ENCODE peak calls at places on chromosomes 13 and 19, in ten cellular contexts. W, Z, S, A, Y, B, F, T, U and J are unnamed samples.

GRCh38 chr19:33438987-33439781 is 65.7 kb downstream of the CEBPG start:
- DNase-seq in W (no peak), Z (no peak), S (no peak), A (no peak), Y (no peak), B (no peak), F (no peak), T (no peak), U (no peak), J (no peak)

GRCh38 chr19:10858204-10858828 is 10.1 kb downstream of the C19orf38 start:
- DNase-seq in W (peak), Z (no peak), S (no peak), A (peak), Y (peak), B (no peak), F (no peak), T (no peak), U (no peak), J (no peak)

GRCh38 chr19:13983213-13983889 is 22.8 kb downstream of the RFX1 start:
- DNase-seq in W (no peak), Z (no peak), S (no peak), A (no peak), Y (no peak), B (no peak), F (no peak), T (no peak), U (no peak), J (no peak)

GRCh38 chr19:10219678-10220077 is 11.5 kb downstream of the S1PR2 start:
- DNase-seq in W (peak), Z (no peak), S (peak), A (peak), Y (peak), B (no peak), F (peak), T (no peak), U (no peak), J (peak)

GRCh38 chr13:87674143-87674772 is 3.1 kb downstream of the SLITRK5 start:
- DNase-seq in W (no peak), Z (peak), S (peak), A (peak), Y (no peak), B (peak), F (no peak), T (no peak), U (no peak), J (no peak)

GRCh38 chr13:30301827-30302226 is 5.5 kb downstream of the KATNAL1 start:
- DNase-seq in W (no peak), Z (no peak), S (no peak), A (no peak), Y (no peak), B (no peak), F (no peak), T (no peak), U (no peak), J (no peak)

GRCh38 chr13:113374511-113375175 is 10.7 kb upstream of the GRTP1 start:
- DNase-seq in W (no peak), Z (no peak), S (no peak), A (no peak), Y (no peak), B (no peak), F (no peak), T (no peak), U (no peak), J (no peak)

GRCh38 chr13:37349916-37350315 is 244.5 kb upstream of the CSNK1A1L start:
- DNase-seq in W (no peak), Z (no peak), S (no peak), A (no peak), Y (no peak), B (no peak), F (no peak), T (no peak), U (no peak), J (no peak)

GRCh38 chr13:45626731-45627374 is 11.3 kb upstream of the ERICH6B start:
- DNase-seq in W (peak), Z (peak), S (no peak), A (no peak), Y (no peak), B (peak), F (no peak), T (no peak), U (no peak), J (no peak)

GRCh38 chr19:55552620-55553019 is 7.3 kb upstream of the SBK3 start:
- DNase-seq in W (peak), Z (peak), S (no peak), A (peak), Y (no peak), B (no peak), F (no peak), T (no peak), U (no peak), J (no peak)

GRCh38 chr13:103354189-103354588 is 288.0 kb upstream of the SLC10A2 start:
- DNase-seq in W (no peak), Z (no peak), S (no peak), A (peak), Y (no peak), B (no peak), F (no peak), T (no peak), U (no peak), J (no peak)

GRCh38 chr19:29088761-29089160 is 124.2 kb downstream of the UQCRFS1 start:
- DNase-seq in W (no peak), Z (no peak), S (no peak), A (no peak), Y (no peak), B (no peak), F (no peak), T (no peak), U (no peak), J (no peak)

GRCh38 chr13:95392597-95392996 is 91.3 kb upstream of the ABCC4 start:
- DNase-seq in W (no peak), Z (no peak), S (no peak), A (no peak), Y (no peak), B (no peak), F (no peak), T (no peak), U (no peak), J (no peak)

GRCh38 chr13:46575321-46575721 is 22.4 kb downstream of the LRCH1 start:
- DNase-seq in W (peak), Z (no peak), S (no peak), A (peak), Y (peak), B (no peak), F (peak), T (no peak), U (no peak), J (peak)

GRCh38 chr19:1956868-1957492 is 16.0 kb downstream of the CSNK1G2 start:
- DNase-seq in W (no peak), Z (no peak), S (peak), A (no peak), Y (no peak), B (no peak), F (no peak), T (no peak), U (no peak), J (no peak)

GRCh38 chr13:49410006-49410405 is 33.9 kb downstream of the CAB39L start:
- DNase-seq in W (no peak), Z (no peak), S (no peak), A (peak), Y (no peak), B (no peak), F (no peak), T (no peak), U (no peak), J (no peak)

GRCh38 chr19:50252111-50252886 is 48.9 kb downstream of the MYH14 start:
- DNase-seq in W (peak), Z (no peak), S (peak), A (peak), Y (peak), B (no peak), F (peak), T (no peak), U (no peak), J (no peak)

GRCh38 chr13:39040206-39040605 is 1.9 kb downstream of the NHLRC3 start:
- DNase-seq in W (peak), Z (no peak), S (no peak), A (peak), Y (no peak), B (no peak), F (no peak), T (no peak), U (no peak), J (no peak)

GRCh38 chr13:45194081-45194939 is 6.5 kb downstream of the KCTD4 start:
- DNase-seq in W (peak), Z (peak), S (peak), A (peak), Y (no peak), B (no peak), F (no peak), T (no peak), U (no peak), J (no peak)

GRCh38 chr13:111622051-111622531 is 301.6 kb downstream of the TEX29 start:
- DNase-seq in W (no peak), Z (no peak), S (peak), A (no peak), Y (no peak), B (no peak), F (no peak), T (no peak), U (no peak), J (no peak)

GRCh38 chr19:38711726-38712153 is 32.5 kb downstream of the CAPN12 start:
- DNase-seq in W (peak), Z (peak), S (no peak), A (peak), Y (no peak), B (no peak), F (no peak), T (no peak), U (no peak), J (no peak)

GRCh38 chr13:49985129-49985528 is 11.7 kb upstream of the TRIM13 start:
- DNase-seq in W (no peak), Z (no peak), S (no peak), A (no peak), Y (no peak), B (no peak), F (no peak), T (no peak), U (no peak), J (no peak)

GRCh38 chr19:56507446-56508281 is at the start of gene ZNF471:
- DNase-seq in W (peak), Z (peak), S (peak), A (peak), Y (no peak), B (peak), F (no peak), T (no peak), U (no peak), J (no peak)

GRCh38 chr19:29393915-29394460 is 131.8 kb upstream of the VSTM2B start:
- DNase-seq in W (no peak), Z (no peak), S (no peak), A (no peak), Y (no peak), B (no peak), F (no peak), T (no peak), U (no peak), J (no peak)

GRCh38 chr13:29572575-29572974 is 22.9 kb downstream of the SLC7A1 start:
- DNase-seq in W (no peak), Z (no peak), S (no peak), A (no peak), Y (no peak), B (no peak), F (no peak), T (no peak), U (no peak), J (no peak)

GRCh38 chr19:16883518-16883917 is 5.3 kb upstream of the F2RL3 start:
- DNase-seq in W (no peak), Z (no peak), S (no peak), A (no peak), Y (peak), B (no peak), F (no peak), T (no peak), U (no peak), J (no peak)

GRCh38 chr19:18436651-18437478 is 1.1 kb downstream of the ISYNA1 start:
- DNase-seq in W (peak), Z (peak), S (peak), A (peak), Y (peak), B (no peak), F (peak), T (peak), U (peak), J (no peak)

GRCh38 chr13:73107970-73108369 is 49.2 kb downstream of the KLF5 start:
- DNase-seq in W (no peak), Z (no peak), S (no peak), A (no peak), Y (no peak), B (no peak), F (no peak), T (no peak), U (no peak), J (no peak)

GRCh38 chr13:48000559-48001126 is 430 bp downstream of the SUCLA2 start:
- DNase-seq in W (no peak), Z (peak), S (peak), A (peak), Y (no peak), B (no peak), F (no peak), T (no peak), U (no peak), J (peak)

GRCh38 chr13:21020581-21020980 is 40.8 kb downstream of the LATS2 start:
- DNase-seq in W (no peak), Z (no peak), S (peak), A (no peak), Y (no peak), B (no peak), F (no peak), T (no peak), U (no peak), J (no peak)
- TF ChIP-seq CTCF in W (no peak), Z (no peak), S (no peak), A (no peak), Y (no peak), B (no peak), F (no peak), T (no peak), U (no peak), J (no peak)

DNA sequence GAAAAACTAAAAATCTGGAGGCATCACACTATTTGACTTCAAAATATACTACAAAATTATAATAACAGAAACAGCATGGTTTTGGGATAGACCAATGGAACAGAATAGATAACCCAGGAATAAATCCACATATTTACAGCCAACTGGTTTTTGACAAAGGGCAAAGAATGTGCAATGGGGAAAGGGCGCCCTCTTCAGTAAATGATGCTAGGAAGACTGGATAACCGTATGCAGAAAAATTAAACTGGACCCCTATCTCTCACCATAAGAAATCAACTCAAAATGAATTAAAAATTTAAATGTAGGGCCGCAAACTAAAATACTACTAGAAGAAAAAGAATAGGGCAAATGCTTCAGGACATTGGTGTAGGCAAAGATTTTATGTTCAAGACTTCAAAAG is 440.5 kb upstream of the SGCG start:
- DNase-seq in W (peak), Z (no peak), S (no peak), A (peak), Y (no peak), B (no peak), F (no peak), T (no peak), U (no peak), J (no peak)
- TF ChIP-seq CTCF in W (peak), Z (no peak), S (peak), A (peak), Y (no peak), B (no peak), F (no peak), T (peak), U (peak), J (peak)

GRCh38 chr13:40564342-40564997 is 102.0 kb downstream of the FOXO1 start:
- DNase-seq in W (peak), Z (no peak), S (no peak), A (no peak), Y (peak), B (no peak), F (peak), T (no peak), U (no peak), J (no peak)
- TF ChIP-seq CTCF in W (peak), Z (peak), S (peak), A (no peak), Y (no peak), B (no peak), F (no peak), T (peak), U (peak), J (no peak)

GRCh38 chr13:20186771-20187170 is 6.0 kb downstream of the GJB2 start:
- DNase-seq in W (no peak), Z (no peak), S (no peak), A (no peak), Y (no peak), B (no peak), F (no peak), T (no peak), U (no peak), J (no peak)

GRCh38 chr13:20191311-20191901 is 1.3 kb downstream of the GJB2 start:
- DNase-seq in W (peak), Z (no peak), S (no peak), A (no peak), Y (no peak), B (peak), F (no peak), T (no peak), U (no peak), J (no peak)

GRCh38 chr13:20190481-20191310 is 2.0 kb downstream of the GJB2 start:
- DNase-seq in W (peak), Z (peak), S (no peak), A (peak), Y (no peak), B (peak), F (no peak), T (no peak), U (no peak), J (no peak)

GRCh38 chr13:20191902-20192469 is 752 bp downstream of the GJB2 start:
- DNase-seq in W (peak), Z (peak), S (peak), A (no peak), Y (peak), B (peak), F (no peak), T (no peak), U (no peak), J (no peak)

DNA sequence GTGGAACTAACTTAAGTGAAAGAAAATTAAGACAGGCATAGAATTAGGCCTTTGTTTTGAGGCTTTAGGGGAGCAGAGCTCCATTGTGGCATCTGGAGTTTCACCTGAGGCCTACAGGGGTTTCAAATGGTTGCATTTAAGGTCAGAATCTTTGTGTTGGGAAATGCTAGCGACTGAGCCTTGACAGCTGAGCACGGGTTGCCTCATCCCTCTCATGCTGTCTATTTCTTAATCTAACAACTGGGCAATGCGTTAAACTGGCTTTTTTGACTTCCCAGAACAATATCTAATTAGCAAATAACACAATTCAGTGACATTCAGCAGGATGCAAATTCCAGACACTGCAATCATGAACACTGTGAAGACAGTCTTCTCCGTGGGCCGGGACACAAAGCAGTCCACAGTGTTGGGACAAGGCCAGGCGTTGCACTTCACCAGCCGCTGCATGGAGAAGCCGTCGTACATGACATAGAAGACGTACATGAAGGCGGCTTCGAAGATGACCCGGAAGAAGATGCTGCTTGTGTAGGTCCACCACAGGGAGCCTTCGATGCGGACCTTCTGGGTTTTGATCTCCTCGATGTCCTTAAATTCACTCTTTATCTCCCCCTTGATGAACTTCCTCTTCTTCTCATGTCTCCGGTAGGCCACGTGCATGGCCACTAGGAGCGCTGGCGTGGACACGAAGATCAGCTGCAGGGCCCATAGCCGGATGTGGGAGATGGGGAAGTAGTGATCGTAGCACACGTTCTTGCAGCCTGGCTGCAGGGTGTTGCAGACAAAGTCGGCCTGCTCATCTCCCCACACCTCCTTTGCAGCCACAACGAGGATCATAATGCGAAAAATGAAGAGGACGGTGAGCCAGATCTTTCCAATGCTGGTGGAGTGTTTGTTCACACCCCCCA is 3.8 kb downstream of the GJB2 start:
- DNase-seq in W (no peak), Z (no peak), S (peak), A (no peak), Y (peak), B (no peak), F (no peak), T (no peak), U (no peak), J (no peak)
- TF ChIP-seq CTCF in W (no peak), Z (peak), S (peak), A (peak), Y (peak), B (no peak), F (peak), T (peak), U (peak), J (peak)

GRCh38 chr13:26971990-26972888 is 199.4 kb downstream of the USP12 start:
- DNase-seq in W (peak), Z (peak), S (peak), A (peak), Y (peak), B (no peak), F (peak), T (no peak), U (no peak), J (no peak)
- TF ChIP-seq CTCF in W (peak), Z (peak), S (peak), A (peak), Y (peak), B (no peak), F (peak), T (peak), U (peak), J (peak)

GRCh38 chr13:79480954-79481684 is at the start of gene NDFIP2:
- DNase-seq in W (peak), Z (peak), S (peak), A (peak), Y (peak), B (no peak), F (peak), T (peak), U (peak), J (peak)
- TF ChIP-seq CTCF in W (no peak), Z (no peak), S (no peak), A (no peak), Y (no peak), B (no peak), F (no peak), T (no peak), U (peak), J (no peak)

GRCh38 chr13:42498521-42498920 is 75.4 kb upstream of the TNFSF11 start:
- DNase-seq in W (no peak), Z (no peak), S (no peak), A (no peak), Y (peak), B (no peak), F (no peak), T (no peak), U (no peak), J (no peak)
- TF ChIP-seq CTCF in W (peak), Z (peak), S (peak), A (peak), Y (peak), B (no peak), F (peak), T (no peak), U (no peak), J (peak)

DNA sequence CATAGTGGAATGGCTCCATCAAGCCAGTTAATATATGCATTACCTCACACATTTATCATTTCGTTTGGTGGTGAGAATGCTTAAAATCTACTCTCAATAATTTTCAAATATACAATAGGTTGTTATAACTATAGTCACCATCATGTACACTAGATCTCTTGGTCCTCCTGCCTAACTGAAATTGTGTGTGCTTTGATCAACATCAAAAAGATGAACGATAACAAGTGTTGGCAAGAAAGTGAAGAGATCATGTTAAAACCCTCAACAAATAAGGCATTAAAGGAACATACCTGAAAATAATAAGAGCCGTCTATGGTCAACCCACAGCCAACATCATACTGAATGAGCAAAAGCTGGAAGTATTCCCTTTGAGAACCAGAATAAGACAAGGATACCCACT is 27.7 kb upstream of the OR10H1 start:
- DNase-seq in W (no peak), Z (no peak), S (no peak), A (no peak), Y (no peak), B (no peak), F (no peak), T (no peak), U (no peak), J (no peak)
- TF ChIP-seq CTCF in W (no peak), Z (no peak), S (no peak), A (no peak), Y (no peak), B (no peak), F (no peak), T (no peak), U (no peak), J (no peak)